ENCODE peak calls at places on chromosome 19, in four cellular contexts. S is osteoblast, M is NCI-H2081 treated with DMSO at 0.1 percent for 48 hours, X is foreskin fibroblast. E is an unnamed sample.
A peak's percentile ranks its signal among the peaks of the same experiment; 100 is the strongest.

GRCh38 chr19:3599776-3600183 is 6.9 kb downstream of the TBXA2R start:
- DNase-seq in X (no peak), S (no peak), M (no peak), E (peak; percentile 96)

GRCh38 chr19:677201-677600 is 1.0 kb downstream of the FSTL3 start:
- DNase-seq in M (no peak), X (peak; percentile 82), S (peak; percentile 99), E (peak; percentile 70)

GRCh38 chr19:46717034-46717715 is at the start of gene PRKD2:
- DNase-seq in S (peak; percentile 99), X (peak; percentile 72), M (no peak), E (peak; percentile 100)

GRCh38 chr19:10551698-10552301 is 8.1 kb downstream of the ATG4D start:
- DNase-seq in S (peak; percentile 91), X (no peak), M (no peak), E (peak; percentile 74)

GRCh38 chr19:46192990-46193650 is 36.4 kb upstream of the IGFL1 start:
- DNase-seq in S (peak; percentile 83), M (no peak), X (peak; percentile 65), E (no peak)

GRCh38 chr19:7450243-7451223 is 38.3 kb downstream of the PEX11G start:
- DNase-seq in M (no peak), X (no peak), S (no peak), E (no peak)

GRCh38 chr19:41321600-41322270 is 11.8 kb downstream of the CCDC97 start:
- DNase-seq in S (peak; percentile 99), M (no peak), X (peak; percentile 67), E (peak; percentile 92)

GRCh38 chr19:15108145-15108844 is 1.1 kb downstream of the SYDE1 start:
- DNase-seq in S (peak; percentile 94), M (no peak), X (no peak), E (peak; percentile 76)

GRCh38 chr19:17424743-17425365 is 5.0 kb downstream of the MVB12A start:
- DNase-seq in S (peak; percentile 93), X (no peak), M (no peak), E (peak; percentile 98)

GRCh38 chr19:495440-496332 is 600 bp upstream of the MADCAM1 start:
- DNase-seq in M (no peak), S (peak; percentile 95), X (no peak), E (peak; percentile 95)

GRCh38 chr19:29325241-29325975 is 112.5 kb upstream of the UQCRFS1 start:
- DNase-seq in M (no peak), S (no peak), X (no peak), E (no peak)

GRCh38 chr19:50490991-50491472 is 14.4 kb upstream of the GARIN5A start:
- DNase-seq in S (no peak), X (no peak), M (no peak), E (peak; percentile 58)

GRCh38 chr19:42397315-42398166 is 7.4 kb upstream of the CNFN start:
- DNase-seq in X (no peak), S (peak; percentile 54), M (no peak), E (no peak)

GRCh38 chr19:14544977-14545715 is 15.8 kb downstream of the TECR start:
- DNase-seq in S (peak; percentile 65), M (peak; percentile 67), X (no peak), E (peak; percentile 22)

GRCh38 chr19:30969586-30969985 is 379.6 kb downstream of the TSHZ3 start:
- DNase-seq in X (no peak), S (no peak), M (no peak), E (no peak)

GRCh38 chr19:7145494-7145893 is 76.0 kb downstream of the ZNF557 start:
- DNase-seq in X (no peak), S (no peak), M (no peak), E (no peak)